ENCODE peak calls at places on chromosomes 5 and 9, in eight cellular contexts. N is IMR-90; A is A549; T is ovary; U is uterus; E is neural progenitor cell; W is AG04450; D is CD8-positive, alpha-beta T cell. Y is an unnamed sample.
A peak's percentile ranks its signal among the peaks of the same experiment; 100 is the strongest.

GRCh38 chr9:86387376-86387775 is 33.2 kb upstream of the TUT7 start:
- DNase-seq in N (no peak), D (no peak), T (no peak), W (no peak), E (no peak), A (no peak), U (no peak), Y (no peak)

GRCh38 chr9:80066931-80067330 is 495.2 kb downstream of the TLE4 start:
- DNase-seq in W (no peak), D (no peak), N (no peak), E (peak; percentile 88), T (no peak), A (no peak), U (no peak), Y (no peak)

GRCh38 chr5:1594336-1595106 is 70.8 kb upstream of the LPCAT1 start:
- DNase-seq in U (peak; percentile 60), D (peak; percentile 75), W (no peak), E (peak; percentile 96), A (peak; percentile 41), N (no peak), T (peak; percentile 78), Y (no peak)

GRCh38 chr5:102902647-102903046 is 147.5 kb downstream of the PAM start:
- DNase-seq in D (no peak), N (no peak), A (no peak), T (no peak), E (no peak), W (no peak), U (no peak), Y (no peak)

GRCh38 chr5:172078726-172079345 is 72.4 kb upstream of the FBXW11 start:
- DNase-seq in E (no peak), W (no peak), A (no peak), U (no peak), T (peak; percentile 51), D (no peak), N (no peak), Y (no peak)

GRCh38 chr9:87671478-87671877 is 54.4 kb upstream of the CTSL start:
- DNase-seq in W (no peak), U (no peak), E (no peak), T (no peak), A (no peak), N (no peak), D (no peak), Y (no peak)

GRCh38 chr5:1423901-1424603 is 21.2 kb downstream of the SLC6A3 start:
- DNase-seq in W (no peak), U (no peak), N (no peak), A (no peak), T (no peak), D (no peak), E (no peak), Y (no peak)

GRCh38 chr5:76476639-76477038 is 73.6 kb downstream of the IQGAP2 start:
- DNase-seq in U (no peak), N (no peak), A (no peak), W (no peak), T (no peak), D (no peak), E (no peak), Y (no peak)

GRCh38 chr5:136197462-136198142 is 4.6 kb upstream of the SMIM32 start:
- DNase-seq in D (no peak), N (no peak), E (no peak), A (no peak), T (no peak), W (no peak), U (no peak), Y (no peak)

GRCh38 chr5:112183103-112183634 is 235.9 kb downstream of the EPB41L4A start:
- DNase-seq in D (no peak), T (no peak), U (no peak), W (no peak), E (peak; percentile 58), N (no peak), A (no peak), Y (peak; percentile 94)

GRCh38 chr9:68708513-68708912 is 3.5 kb downstream of the PIP5K1B start:
- DNase-seq in W (no peak), U (no peak), D (no peak), A (no peak), N (no peak), T (no peak), E (no peak), Y (no peak)

GRCh38 chr5:131242728-131243255 is 21.1 kb upstream of the CDC42SE2 start:
- DNase-seq in N (peak; percentile 97), D (no peak), A (no peak), T (no peak), E (no peak), U (no peak), W (peak; percentile 66), Y (peak; percentile 73)

GRCh38 chr5:147578228-147579024 is 68.6 kb upstream of the DPYSL3 start:
- DNase-seq in A (peak; percentile 25), D (no peak), E (peak; percentile 68), W (no peak), U (no peak), N (peak; percentile 72), T (no peak), Y (peak; percentile 52)

GRCh38 chr9:114285166-114285867 is 37.6 kb upstream of the ORM1 start:
- DNase-seq in A (no peak), W (peak; percentile 78), T (peak; percentile 88), N (peak; percentile 94), D (no peak), E (peak; percentile 48), U (peak; percentile 85), Y (peak; percentile 67)

GRCh38 chr5:42772265-42772993 is 15.8 kb downstream of the CCDC152 start:
- DNase-seq in E (no peak), D (no peak), T (no peak), W (no peak), U (no peak), A (no peak), N (no peak), Y (peak; percentile 35)

GRCh38 chr5:159331099-159331973 is 1.0 kb upstream of the IL12B start:
- DNase-seq in U (peak; percentile 57), T (peak; percentile 28), E (peak; percentile 69), W (no peak), N (peak; percentile 19), A (peak; percentile 76), D (peak; percentile 62), Y (peak; percentile 25)

GRCh38 chr5:34751807-34752736 is 86.9 kb upstream of the TTC23L start:
- DNase-seq in A (no peak), N (no peak), W (no peak), T (no peak), E (no peak), D (no peak), U (no peak), Y (no peak)

GRCh38 chr5:128949847-128950546 is 15.3 kb upstream of the SLC27A6 start:
- DNase-seq in D (no peak), E (no peak), W (no peak), N (no peak), U (no peak), A (no peak), T (no peak), Y (no peak)

GRCh38 chr5:14034991-14035390 is 90.5 kb upstream of the DNAH5 start:
- DNase-seq in A (no peak), D (no peak), E (no peak), T (no peak), W (no peak), N (peak; percentile 42), U (no peak), Y (no peak)

GRCh38 chr9:88953401-88954029 is 37.8 kb upstream of the S1PR3 start:
- DNase-seq in N (peak; percentile 73), T (no peak), D (no peak), A (no peak), W (no peak), U (no peak), E (no peak), Y (no peak)

GRCh38 chr5:151257731-151258715 is 5.0 kb downstream of the GM2A start:
- DNase-seq in D (no peak), E (no peak), W (no peak), A (no peak), N (peak; percentile 19), T (no peak), U (no peak), Y (peak; percentile 98)

GRCh38 chr5:31366941-31367340 is 165.0 kb downstream of the DROSHA start:
- DNase-seq in D (no peak), N (peak; percentile 35), W (no peak), U (no peak), E (no peak), A (no peak), T (no peak), Y (no peak)

GRCh38 chr9:37986001-37986400 is 82.1 kb upstream of the SLC25A51 start:
- DNase-seq in U (no peak), A (no peak), N (no peak), T (no peak), D (no peak), W (no peak), E (no peak), Y (no peak)

GRCh38 chr9:134360180-134360759 is 34.0 kb downstream of the RXRA start:
- DNase-seq in U (no peak), N (no peak), W (no peak), A (no peak), T (no peak), D (no peak), E (no peak), Y (no peak)
- H3K27ac ChIP-seq in U (peak overlapping the region; percentile 45), N (no peak overlapping the region), W (no peak overlapping the region), A (no peak overlapping the region), T (no peak overlapping the region), D (no peak overlapping the region), E (no peak overlapping the region), Y (no peak overlapping the region)

GRCh38 chr5:108356286-108356685 is 25.6 kb downstream of the FBXL17 start:
- DNase-seq in D (no peak), W (no peak), T (no peak), U (no peak), A (no peak), N (no peak), E (no peak), Y (no peak)

GRCh38 chr5:108353087-108353486 is 28.8 kb downstream of the FBXL17 start:
- DNase-seq in E (no peak), A (no peak), N (no peak), U (no peak), D (no peak), T (no peak), W (no peak), Y (no peak)
- H3K27ac ChIP-seq in E (no peak overlapping the region), A (no peak overlapping the region), N (no peak overlapping the region), U (no peak overlapping the region), D (no peak overlapping the region), T (no peak overlapping the region), W (no peak overlapping the region), Y (no peak overlapping the region)

GRCh38 chr9:129163753-129164152 is 14.3 kb downstream of the IER5L start:
- DNase-seq in A (no peak), W (no peak), E (no peak), T (peak; percentile 52), N (no peak), U (no peak), D (no peak), Y (no peak)
- H3K27ac ChIP-seq in A (peak overlapping the region; percentile 65), W (peak overlapping the region; percentile 57), E (no peak overlapping the region), T (peak overlapping the region; percentile 73), N (peak overlapping the region; percentile 9), U (peak overlapping the region; percentile 62), D (no peak overlapping the region), Y (no peak overlapping the region)

DNA sequence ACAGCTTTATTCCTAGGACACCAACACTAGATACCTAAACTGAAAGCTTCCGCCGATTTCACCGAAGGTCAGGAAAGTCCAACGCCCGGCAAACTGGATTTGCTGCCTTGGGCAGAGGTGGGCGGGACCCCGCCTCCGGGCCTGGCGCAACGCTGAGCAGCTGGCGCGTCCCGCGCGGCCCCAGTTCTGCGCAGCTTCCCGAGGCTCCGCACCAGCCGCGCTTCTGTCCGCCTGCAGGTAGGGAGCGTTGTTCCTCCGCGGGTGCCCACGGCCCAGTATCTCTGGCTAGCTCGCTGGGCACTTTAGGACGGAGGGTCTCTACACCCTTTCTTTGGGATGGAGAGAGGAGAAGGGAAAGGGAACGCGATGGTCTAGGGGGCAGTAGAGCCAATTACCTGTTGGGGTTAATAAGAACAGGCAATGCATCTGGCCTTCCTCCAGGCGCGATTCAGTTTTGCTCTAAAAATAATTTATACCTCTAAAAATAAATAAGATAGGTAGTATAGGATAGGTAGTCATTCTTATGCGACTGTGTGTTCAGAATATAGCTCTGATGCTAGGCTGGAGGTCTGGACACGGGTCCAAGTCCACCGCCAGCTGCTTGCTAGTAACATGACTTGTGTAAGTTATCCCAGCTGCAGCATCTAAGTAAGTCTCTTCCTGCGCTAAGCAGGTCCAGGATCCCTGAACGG is at the start of gene CD274:
- DNase-seq in U (peak; percentile 88), D (peak; percentile 65), T (peak; percentile 84), E (peak; percentile 89), N (peak; percentile 93), A (peak; percentile 70), W (peak; percentile 74), Y (peak; percentile 86)
- H3K27ac ChIP-seq in U (peak within 1 kb of the TSS; percentile 82), D (peak within 1 kb of the TSS; percentile 96), T (peak within 1 kb of the TSS; percentile 23), E (no peak within 1 kb of the TSS), N (peak within 1 kb of the TSS; percentile 89), A (peak within 1 kb of the TSS; percentile 84), W (peak within 1 kb of the TSS; percentile 66), Y (peak within 1 kb of the TSS; percentile 79)